ENCODE peak calls at places on chromosome 19, in five cellular contexts. Q is right atrium auricular region, J is cardiac fibroblast, R is left ventricle myocardium inferior, F is pancreas. C is an unnamed sample.

GRCh38 chr19:3710265-3710812 is 2.2 kb downstream of the TJP3 start:
- DNase-seq in Q (peak), J (peak), R (peak), F (peak), C (peak)

GRCh38 chr19:19075126-19075525 is 11.3 kb downstream of the SLC25A42 start:
- DNase-seq in Q (no peak), J (no peak), R (no peak), F (no peak), C (no peak)

GRCh38 chr19:57701625-57702024 is 7.4 kb downstream of the ZNF154 start:
- DNase-seq in Q (no peak), J (no peak), R (no peak), F (no peak), C (no peak)

GRCh38 chr19:566403-566802 is 6.0 kb upstream of the BSG start:
- DNase-seq in Q (peak), J (no peak), R (no peak), F (no peak), C (no peak)

GRCh38 chr19:43596842-43597461 is 557 bp downstream of the ZNF576 start:
- DNase-seq in Q (no peak), J (peak), R (no peak), F (no peak), C (peak)

GRCh38 chr19:31054430-31054829 is 294.8 kb downstream of the TSHZ3 start:
- DNase-seq in Q (no peak), J (peak), R (peak), F (no peak), C (peak)

GRCh38 chr19:6100284-6100915 is 9.9 kb downstream of the RFX2 start:
- DNase-seq in Q (no peak), J (no peak), R (no peak), F (no peak), C (no peak)

GRCh38 chr19:43789029-43789428 is 8.3 kb upstream of the KCNN4 start:
- DNase-seq in Q (no peak), J (peak), R (no peak), F (no peak), C (peak)

GRCh38 chr19:5235458-5236219 is 105.0 kb downstream of the PTPRS start:
- DNase-seq in Q (no peak), J (no peak), R (no peak), F (peak), C (no peak)

GRCh38 chr19:58355215-58355796 is 2.0 kb upstream of the A1BG start:
- DNase-seq in Q (no peak), J (no peak), R (no peak), F (no peak), C (no peak)

GRCh38 chr19:42552086-42553065 is 24.1 kb upstream of the CEACAM1 start:
- DNase-seq in Q (peak), J (no peak), R (no peak), F (no peak), C (no peak)

GRCh38 chr19:53076984-53077383 is 26.2 kb downstream of the ZNF160 start:
- DNase-seq in Q (peak), J (peak), R (peak), F (no peak), C (peak)
- H3K4me3 ChIP-seq in Q (no peak), J (no peak), R (no peak), F (no peak), C (no peak)

GRCh38 chr19:29121684-29122083 is 91.3 kb downstream of the UQCRFS1 start:
- DNase-seq in Q (no peak), J (peak), R (no peak), F (no peak), C (no peak)
- TF ChIP-seq CTCF in Q (peak), J (peak), R (peak), F (no peak), C (peak)

DNA sequence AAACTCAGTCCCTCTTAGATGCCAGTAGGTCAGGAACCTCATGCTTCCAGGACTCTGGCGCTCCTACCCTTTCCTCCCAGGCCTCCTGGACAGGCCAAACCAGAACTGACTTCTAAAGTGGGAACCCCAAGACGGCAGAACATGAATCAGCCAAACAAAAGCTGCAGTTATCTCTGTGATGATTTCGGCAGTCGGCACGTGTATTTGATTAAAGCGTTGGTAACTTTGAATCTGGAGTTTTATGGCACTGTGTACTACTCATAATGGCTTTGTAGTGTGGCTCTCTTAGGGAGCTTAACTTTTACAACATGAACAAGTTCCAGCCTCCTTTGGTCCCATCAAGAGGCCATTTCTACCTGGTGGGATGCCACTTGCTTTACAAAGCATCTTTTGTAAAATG is 13.7 kb downstream of the ACTN4 start:
- DNase-seq in Q (no peak), J (no peak), R (no peak), F (no peak), C (no peak)
- H3K4me3 ChIP-seq in Q (no peak), J (no peak), R (no peak), F (no peak), C (no peak)

DNA sequence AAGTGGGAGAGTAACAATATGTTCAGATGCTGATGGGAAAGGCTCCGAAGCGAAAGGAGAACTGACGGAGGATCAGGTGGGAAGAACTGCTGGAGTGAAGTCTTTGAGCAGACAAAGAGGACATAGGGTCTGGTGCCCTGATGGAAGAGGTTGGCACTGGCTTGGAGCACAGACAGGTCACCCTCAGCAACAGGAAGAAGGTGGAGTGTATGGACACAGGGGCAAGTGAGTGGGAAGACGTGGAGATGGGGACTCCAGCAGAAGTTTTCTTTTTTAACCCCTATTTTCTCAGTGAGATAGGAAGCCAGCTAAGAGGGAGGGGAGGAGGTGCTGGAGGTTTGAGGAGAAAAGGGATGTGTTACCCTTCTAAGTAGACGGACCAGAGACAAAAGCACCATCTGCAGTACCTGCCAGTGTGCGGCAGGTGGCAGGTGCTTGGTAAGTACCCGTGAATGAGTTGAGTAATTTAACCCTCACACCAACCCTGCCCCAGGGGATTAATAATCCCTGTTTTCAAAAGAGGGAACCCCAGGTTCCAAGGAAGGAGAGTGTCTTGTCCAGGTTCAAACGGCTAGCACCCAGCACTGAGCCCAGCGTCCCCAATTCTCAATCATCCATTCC is 11.2 kb downstream of the HAS1 start:
- DNase-seq in Q (no peak), J (peak), R (no peak), F (no peak), C (peak)
- TF ChIP-seq CTCF in Q (peak), J (peak), R (peak), F (no peak), C (peak)

GRCh38 chr19:10762656-10763055 is 44.8 kb downstream of the DNM2 start:
- DNase-seq in Q (no peak), J (no peak), R (peak), F (peak), C (no peak)
- H3K4me3 ChIP-seq in Q (no peak), J (no peak), R (peak), F (no peak), C (no peak)

GRCh38 chr19:12788682-12789097 is 2.6 kb upstream of the JUNB start:
- DNase-seq in Q (peak), J (peak), R (peak), F (peak), C (peak)
- TF ChIP-seq CTCF in Q (no peak), J (no peak), R (no peak), F (no peak), C (no peak)

DNA sequence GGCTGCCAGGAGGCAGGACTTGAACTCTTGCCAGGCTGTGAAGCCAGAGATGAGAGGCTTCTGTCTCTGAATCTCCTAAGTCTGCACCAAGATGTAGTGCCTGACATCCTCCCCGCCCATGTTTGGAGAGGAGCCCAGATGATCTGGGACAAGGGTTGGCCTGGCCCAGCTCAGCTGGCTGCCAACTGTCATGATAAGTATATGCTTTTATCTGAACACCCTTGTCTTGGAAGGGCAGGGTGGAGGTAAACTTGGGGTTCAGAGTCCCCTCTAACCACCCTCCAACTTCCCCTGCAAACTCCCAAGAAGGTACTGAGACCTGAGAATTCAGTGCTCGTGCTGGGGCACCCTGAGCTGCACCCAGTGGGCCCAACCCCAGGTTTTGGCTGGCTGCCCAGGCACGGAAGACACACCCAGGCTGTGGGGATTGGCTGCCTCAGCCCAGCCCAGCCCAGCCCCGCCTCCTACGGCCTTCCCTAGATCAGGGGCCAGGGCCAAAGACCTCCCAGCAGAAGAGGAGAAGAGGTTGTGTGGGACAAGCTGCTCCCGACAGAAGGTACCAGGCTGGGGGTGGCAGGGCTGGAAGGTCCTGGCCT is at the start of gene CYP4F12:
- DNase-seq in Q (peak), J (peak), R (peak), F (peak), C (no peak)
- H3K4me3 ChIP-seq in Q (peak), J (no peak), R (peak), F (no peak), C (no peak)

GRCh38 chr19:48297975-48298374 is 27.4 kb upstream of the EMP3 start:
- DNase-seq in Q (no peak), J (no peak), R (no peak), F (no peak), C (no peak)
- TF ChIP-seq CTCF in Q (no peak), J (no peak), R (no peak), F (no peak), C (no peak)